ENCODE peak calls at places on chromosomes 16 and 17, in seven cellular contexts. R is choroid plexus epithelial cell, T is hepatocyte, P is cardiac fibroblast, H is AG04450, E is NB4, U is epithelial cell of esophagus. D is an unnamed sample.

GRCh38 chr16:21053595-21053994 is 97.1 kb downstream of the DNAH3 start:
- DNase-seq in R (no peak), T (no peak), P (no peak), H (no peak), E (no peak), U (no peak), D (no peak)

GRCh38 chr16:12406158-12406557 is 397.5 kb downstream of the CPPED1 start:
- DNase-seq in R (no peak), T (no peak), P (no peak), H (no peak), E (no peak), U (no peak), D (no peak)

GRCh38 chr16:21611546-21612384 is 12.4 kb downstream of the METTL9 start:
- DNase-seq in R (peak; percentile 51), T (no peak), P (peak; percentile 24), H (no peak), E (no peak), U (peak; percentile 75), D (peak; percentile 32)

GRCh38 chr16:64184156-64184555 is 937.7 kb downstream of the CDH11 start:
- DNase-seq in R (peak; percentile 54), T (no peak), P (no peak), H (no peak), E (no peak), U (no peak), D (peak; percentile 51)

GRCh38 chr17:62869885-62870580 is 61.9 kb upstream of the MARCHF10 start:
- DNase-seq in R (peak; percentile 89), T (peak; percentile 69), P (peak; percentile 75), H (no peak), E (no peak), U (peak; percentile 87), D (peak; percentile 84)

GRCh38 chr16:85861095-85861825 is 37.7 kb upstream of the IRF8 start:
- DNase-seq in R (no peak), T (no peak), P (no peak), H (no peak), E (no peak), U (no peak), D (no peak)

GRCh38 chr16:78137179-78137578 is 37.7 kb downstream of the WWOX start:
- DNase-seq in R (no peak), T (no peak), P (no peak), H (no peak), E (no peak), U (no peak), D (no peak)

GRCh38 chr17:21842332-21843317 is 150.3 kb downstream of the KCNJ18 start:
- DNase-seq in R (no peak), T (no peak), P (no peak), H (no peak), E (no peak), U (no peak), D (no peak)

GRCh38 chr16:20866792-20867191 is 33.4 kb downstream of the DCUN1D3 start:
- DNase-seq in R (no peak), T (no peak), P (no peak), H (no peak), E (no peak), U (no peak), D (peak; percentile 44)

GRCh38 chr17:71118039-71118438 is 948.7 kb downstream of the KCNJ2 start:
- DNase-seq in R (peak; percentile 26), T (peak; percentile 23), P (no peak), H (no peak), E (no peak), U (peak; percentile 64), D (peak; percentile 7)

GRCh38 chr17:78821961-78822360 is 18.7 kb downstream of the USP36 start:
- DNase-seq in R (peak; percentile 31), T (no peak), P (no peak), H (no peak), E (no peak), U (no peak), D (peak; percentile 60)

GRCh38 chr17:978110-979093 is 1.2 kb downstream of the NXN start:
- DNase-seq in R (no peak), T (no peak), P (peak; percentile 34), H (no peak), E (no peak), U (peak; percentile 54), D (peak; percentile 77)

GRCh38 chr16:68526143-68526781 is 12.8 kb upstream of the ZFP90 start:
- DNase-seq in R (no peak), T (no peak), P (no peak), H (no peak), E (peak; percentile 28), U (no peak), D (no peak)

GRCh38 chr16:47019563-47019962 is 46.1 kb upstream of the DNAJA2 start:
- DNase-seq in R (peak; percentile 49), T (no peak), P (peak; percentile 16), H (no peak), E (peak; percentile 47), U (peak; percentile 26), D (no peak)
- TF ChIP-seq CTCF in R (peak; percentile 52), T (no peak), P (peak; percentile 23), H (peak; percentile 32), E (no peak), U (peak; percentile 24), D (peak; percentile 29)

GRCh38 chr17:68239967-68240366 is 7.9 kb upstream of the AMZ2 start:
- DNase-seq in R (no peak), T (no peak), P (no peak), H (no peak), E (no peak), U (no peak), D (no peak)

GRCh38 chr17:68238488-68238887 is 9.4 kb upstream of the AMZ2 start:
- DNase-seq in R (no peak), T (no peak), P (no peak), H (no peak), E (peak; percentile 30), U (no peak), D (no peak)

GRCh38 chr17:68238894-68239293 is 8.9 kb upstream of the AMZ2 start:
- DNase-seq in R (no peak), T (no peak), P (no peak), H (no peak), E (no peak), U (no peak), D (no peak)
- H3K4me3 ChIP-seq in R (no peak overlapping the region), T (no peak overlapping the region), P (no peak overlapping the region), H (no peak overlapping the region), E (no peak overlapping the region), U (no peak overlapping the region), D (no peak overlapping the region)

DNA sequence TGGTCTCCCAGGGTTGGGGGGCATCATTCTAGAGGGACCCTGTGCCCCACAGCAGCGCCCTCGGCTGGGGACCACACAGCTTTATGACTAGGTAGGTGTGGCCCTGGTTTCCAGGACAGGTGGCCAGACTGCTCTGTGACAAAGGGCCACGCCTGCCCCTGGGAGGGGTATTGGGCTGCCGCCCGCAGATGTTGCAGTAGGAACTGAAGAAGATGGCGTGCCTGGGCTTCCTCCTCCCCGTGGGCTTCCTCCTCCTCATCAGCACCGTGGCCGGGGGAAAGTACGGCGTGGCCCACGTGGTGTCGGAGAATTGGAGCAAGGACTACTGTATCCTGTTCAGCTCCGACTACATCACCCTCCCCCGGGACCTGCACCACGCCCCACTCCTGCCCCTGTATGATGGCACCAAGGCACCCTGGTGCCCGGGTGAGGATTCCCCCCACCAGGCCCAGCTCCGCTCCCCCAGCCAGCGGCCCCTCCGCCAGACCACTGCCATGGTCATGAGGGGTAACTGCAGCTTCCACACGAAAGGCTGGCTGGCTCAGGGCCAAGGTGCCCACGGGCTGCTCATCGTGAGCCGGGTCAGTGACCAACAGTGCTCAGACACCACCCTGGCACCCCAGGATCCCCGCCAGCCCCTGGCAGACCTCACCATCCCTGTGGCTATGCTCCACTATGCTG is at the start of gene SPPL2C:
- DNase-seq in R (no peak), T (no peak), P (no peak), H (no peak), E (no peak), U (no peak), D (no peak)
- TF ChIP-seq CTCF in R (no peak), T (no peak), P (no peak), H (no peak), E (no peak), U (no peak), D (no peak)

GRCh38 chr16:56931769-56932587 is at the start of gene HERPUD1:
- DNase-seq in R (peak; percentile 99), T (peak; percentile 99), P (peak; percentile 99), H (peak; percentile 97), E (peak; percentile 99), U (peak; percentile 98), D (peak; percentile 96)

GRCh38 chr16:56933266-56933619 is 1.3 kb downstream of the HERPUD1 start:
- DNase-seq in R (no peak), T (no peak), P (no peak), H (no peak), E (no peak), U (no peak), D (no peak)

GRCh38 chr16:56932588-56933265 is 785 bp downstream of the HERPUD1 start:
- DNase-seq in R (peak; percentile 79), T (peak; percentile 80), P (peak; percentile 86), H (no peak), E (peak; percentile 86), U (peak; percentile 81), D (peak; percentile 78)

GRCh38 chr16:56935201-56935600 is 3.3 kb downstream of the HERPUD1 start:
- DNase-seq in R (no peak), T (no peak), P (no peak), H (no peak), E (no peak), U (no peak), D (no peak)

DNA sequence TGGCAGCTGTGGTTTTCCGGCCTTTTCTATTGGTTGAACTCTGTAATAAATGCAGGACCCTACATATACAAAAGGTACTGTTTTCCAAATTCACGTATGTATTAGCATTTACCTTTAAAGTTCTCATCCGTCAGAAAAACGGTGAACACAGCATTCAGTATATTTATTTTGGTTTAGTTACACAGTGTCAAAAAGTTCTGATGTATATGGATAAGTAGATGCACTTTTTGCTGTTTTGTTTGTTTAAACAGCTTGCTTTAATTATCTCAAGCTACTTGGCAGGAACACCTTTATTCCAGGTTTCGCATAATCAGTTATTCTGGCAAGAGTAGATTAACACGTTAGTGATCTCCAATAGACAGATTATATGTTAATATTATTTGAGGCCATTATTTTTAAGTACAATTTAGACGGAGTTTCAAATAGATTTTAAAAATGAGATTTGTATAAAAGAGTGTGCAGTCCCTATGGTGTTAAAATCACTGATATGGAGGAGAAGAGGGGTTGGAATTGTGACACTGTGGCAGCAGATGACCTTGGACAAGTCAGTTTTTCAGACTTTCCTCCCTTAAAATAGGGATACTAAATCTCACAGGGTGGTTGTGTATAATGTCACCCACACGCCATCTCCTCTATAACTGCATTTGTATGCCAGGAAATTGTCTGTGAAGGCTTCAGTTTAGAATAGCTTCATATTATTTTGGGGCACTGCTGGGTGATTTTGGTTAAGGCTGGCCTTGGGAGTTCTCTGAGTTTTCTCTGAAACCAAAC is 2.1 kb downstream of the HERPUD1 start:
- DNase-seq in R (no peak), T (no peak), P (no peak), H (no peak), E (no peak), U (no peak), D (peak; percentile 24)
- H3K4me3 ChIP-seq in R (peak overlapping the region; percentile 99), T (peak overlapping the region; percentile 62), P (peak overlapping the region; percentile 96), H (peak overlapping the region; percentile 98), E (peak overlapping the region; percentile 92), U (peak overlapping the region; percentile 97), D (peak overlapping the region; percentile 97)

DNA sequence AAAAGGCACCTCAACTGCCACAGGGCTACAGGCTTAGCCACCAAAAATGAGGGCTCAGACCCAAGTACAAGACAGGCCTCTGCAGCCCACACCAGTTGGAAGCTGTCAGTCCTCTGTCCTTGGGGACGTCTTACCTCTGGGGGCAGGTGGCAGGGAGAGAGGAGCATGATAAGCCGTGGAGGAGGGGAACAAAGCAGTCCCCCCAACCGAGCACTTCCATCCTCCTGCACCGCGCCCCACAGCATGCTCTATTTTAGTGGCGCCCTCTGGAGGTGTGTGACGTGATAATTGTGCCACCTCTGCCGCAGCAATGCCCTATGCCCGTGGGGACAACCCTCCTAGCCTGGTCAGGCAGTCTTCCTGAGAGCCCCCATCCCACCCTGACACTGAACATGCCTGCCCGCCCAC is 13.6 kb downstream of the G6PC3 start:
- DNase-seq in R (no peak), T (no peak), P (no peak), H (no peak), E (peak; percentile 53), U (peak; percentile 27), D (no peak)
- TF ChIP-seq CTCF in R (peak; percentile 40), T (peak; percentile 27), P (peak; percentile 31), H (peak; percentile 44), E (peak; percentile 40), U (peak; percentile 39), D (peak; percentile 33)

D was measured in fibroblast of mammary gland.